ENCODE peak calls at places on chromosomes 12 and 14, in nine cellular contexts. One of them, this sample, is unnamed.

GRCh38 chr14:92037989-92038388 is 1.9 kb downstream of the TRIP11 start:
- DNase-seq in HFFc6: no peak
- DNase-seq in C1 segment of cervical spinal cord: no peak
- DNase-seq in AG08396: no peak
- DNase-seq in H4: no peak
- DNase-seq in mesenchymal stem cell: no peak
- DNase-seq in hypothalamus: no peak
- DNase-seq in NCI-H2029: no peak
- DNase-seq in astrocyte: no peak
- DNase-seq in this sample: no peak

GRCh38 chr12:128820723-128821432 is 2.9 kb downstream of the SLC15A4 start:
- DNase-seq in NCI-H2029: peak
- DNase-seq in astrocyte: no peak
- DNase-seq in C1 segment of cervical spinal cord: peak
- DNase-seq in HFFc6: no peak
- DNase-seq in AG08396: no peak
- DNase-seq in hypothalamus: no peak
- DNase-seq in H4: no peak
- DNase-seq in mesenchymal stem cell: no peak
- DNase-seq in this sample: no peak

GRCh38 chr12:115163710-115164109 is 479.7 kb upstream of the TBX3 start:
- DNase-seq in AG08396: no peak
- DNase-seq in mesenchymal stem cell: no peak
- DNase-seq in H4: no peak
- DNase-seq in HFFc6: no peak
- DNase-seq in hypothalamus: no peak
- DNase-seq in NCI-H2029: peak
- DNase-seq in astrocyte: no peak
- DNase-seq in C1 segment of cervical spinal cord: no peak
- DNase-seq in this sample: no peak

GRCh38 chr14:22883191-22883976 is at the start of gene REM2:
- DNase-seq in hypothalamus: no peak
- DNase-seq in HFFc6: no peak
- DNase-seq in mesenchymal stem cell: no peak
- DNase-seq in H4: no peak
- DNase-seq in AG08396: no peak
- DNase-seq in C1 segment of cervical spinal cord: no peak
- DNase-seq in NCI-H2029: peak
- DNase-seq in astrocyte: no peak
- DNase-seq in this sample: no peak

GRCh38 chr12:110039085-110039807 is 9.1 kb downstream of the C12orf76 start:
- DNase-seq in C1 segment of cervical spinal cord: no peak
- DNase-seq in HFFc6: peak
- DNase-seq in hypothalamus: no peak
- DNase-seq in astrocyte: peak
- DNase-seq in H4: peak
- DNase-seq in AG08396: peak
- DNase-seq in mesenchymal stem cell: peak
- DNase-seq in NCI-H2029: peak
- DNase-seq in this sample: peak

GRCh38 chr12:106978035-106978800 is 8.7 kb downstream of the MTERF2 start:
- DNase-seq in hypothalamus: no peak
- DNase-seq in astrocyte: peak
- DNase-seq in H4: no peak
- DNase-seq in HFFc6: no peak
- DNase-seq in C1 segment of cervical spinal cord: no peak
- DNase-seq in mesenchymal stem cell: no peak
- DNase-seq in NCI-H2029: peak
- DNase-seq in AG08396: no peak
- DNase-seq in this sample: no peak

GRCh38 chr12:69154585-69155363 is 84.6 kb upstream of the CPSF6 start:
- DNase-seq in mesenchymal stem cell: peak
- DNase-seq in AG08396: peak
- DNase-seq in H4: peak
- DNase-seq in hypothalamus: no peak
- DNase-seq in astrocyte: peak
- DNase-seq in HFFc6: peak
- DNase-seq in NCI-H2029: peak
- DNase-seq in C1 segment of cervical spinal cord: no peak
- DNase-seq in this sample: peak

GRCh38 chr12:116304621-116305020 is 27.1 kb upstream of the MED13L start:
- DNase-seq in AG08396: no peak
- DNase-seq in HFFc6: no peak
- DNase-seq in C1 segment of cervical spinal cord: no peak
- DNase-seq in H4: no peak
- DNase-seq in NCI-H2029: no peak
- DNase-seq in hypothalamus: no peak
- DNase-seq in astrocyte: no peak
- DNase-seq in mesenchymal stem cell: no peak
- DNase-seq in this sample: no peak

GRCh38 chr12:50642755-50643154 is 121.1 kb upstream of the ATF1 start:
- DNase-seq in mesenchymal stem cell: no peak
- DNase-seq in NCI-H2029: no peak
- DNase-seq in AG08396: no peak
- DNase-seq in H4: no peak
- DNase-seq in C1 segment of cervical spinal cord: no peak
- DNase-seq in HFFc6: no peak
- DNase-seq in hypothalamus: no peak
- DNase-seq in astrocyte: no peak
- DNase-seq in this sample: no peak

GRCh38 chr14:74566174-74567125 is 45.6 kb downstream of the LTBP2 start:
- DNase-seq in hypothalamus: no peak
- DNase-seq in mesenchymal stem cell: no peak
- DNase-seq in C1 segment of cervical spinal cord: no peak
- DNase-seq in NCI-H2029: no peak
- DNase-seq in AG08396: no peak
- DNase-seq in astrocyte: no peak
- DNase-seq in HFFc6: no peak
- DNase-seq in H4: no peak
- DNase-seq in this sample: peak

GRCh38 chr14:65958664-65959562 is 527.3 kb upstream of the CCDC196 start:
- DNase-seq in C1 segment of cervical spinal cord: no peak
- DNase-seq in NCI-H2029: no peak
- DNase-seq in hypothalamus: no peak
- DNase-seq in mesenchymal stem cell: peak
- DNase-seq in astrocyte: peak
- DNase-seq in AG08396: peak
- DNase-seq in H4: peak
- DNase-seq in HFFc6: peak
- DNase-seq in this sample: no peak

GRCh38 chr12:47712171-47712570 is 6.3 kb upstream of the RPAP3 start:
- DNase-seq in astrocyte: no peak
- DNase-seq in mesenchymal stem cell: no peak
- DNase-seq in AG08396: no peak
- DNase-seq in HFFc6: no peak
- DNase-seq in hypothalamus: no peak
- DNase-seq in NCI-H2029: no peak
- DNase-seq in C1 segment of cervical spinal cord: no peak
- DNase-seq in H4: no peak
- DNase-seq in this sample: no peak

GRCh38 chr14:29216774-29217232 is 450.2 kb downstream of the FOXG1 start:
- DNase-seq in C1 segment of cervical spinal cord: no peak
- DNase-seq in mesenchymal stem cell: peak
- DNase-seq in NCI-H2029: no peak
- DNase-seq in astrocyte: peak
- DNase-seq in H4: no peak
- DNase-seq in hypothalamus: no peak
- DNase-seq in AG08396: no peak
- DNase-seq in HFFc6: no peak
- DNase-seq in this sample: no peak

This sample was measured in T1000.